ENCODE peak calls at places on chromosome 13, in six cellular contexts. H, G, E, L, Q and S are unnamed samples.

GRCh38 chr13:34700155-34700554 is 241.9 kb upstream of the NBEA start:
- DNase-seq in H (no peak), G (no peak), E (no peak), Q (no peak), L (no peak), S (no peak)

GRCh38 chr13:77986699-77987098 is 68.1 kb upstream of the EDNRB start:
- DNase-seq in L (no peak), G (no peak), E (no peak), H (no peak), Q (no peak), S (no peak)

GRCh38 chr13:81480634-81481033 is 1139.7 kb upstream of the SPRY2 start:
- DNase-seq in Q (no peak), H (no peak), E (no peak), L (no peak), G (no peak), S (no peak)

GRCh38 chr13:38954291-38954690 is 36.3 kb downstream of the STOML3 start:
- DNase-seq in H (no peak), Q (no peak), L (no peak), G (no peak), E (no peak), S (no peak)

GRCh38 chr13:80121038-80121437 is 219.9 kb downstream of the SPRY2 start:
- DNase-seq in E (no peak), G (no peak), Q (no peak), H (no peak), L (no peak), S (no peak)

GRCh38 chr13:101382086-101382485 is 34.2 kb downstream of the NALCN start:
- DNase-seq in E (no peak), G (no peak), H (no peak), L (no peak), Q (no peak), S (no peak)

GRCh38 chr13:65789815-65790214 is 1440.3 kb downstream of the PCDH9 start:
- DNase-seq in G (no peak), L (no peak), E (no peak), H (no peak), Q (no peak), S (no peak)

GRCh38 chr13:65292488-65292901 is 1937.6 kb downstream of the PCDH9 start:
- DNase-seq in G (peak; percentile 20), L (no peak), Q (no peak), E (no peak), H (no peak), S (peak; percentile 62)

DNA sequence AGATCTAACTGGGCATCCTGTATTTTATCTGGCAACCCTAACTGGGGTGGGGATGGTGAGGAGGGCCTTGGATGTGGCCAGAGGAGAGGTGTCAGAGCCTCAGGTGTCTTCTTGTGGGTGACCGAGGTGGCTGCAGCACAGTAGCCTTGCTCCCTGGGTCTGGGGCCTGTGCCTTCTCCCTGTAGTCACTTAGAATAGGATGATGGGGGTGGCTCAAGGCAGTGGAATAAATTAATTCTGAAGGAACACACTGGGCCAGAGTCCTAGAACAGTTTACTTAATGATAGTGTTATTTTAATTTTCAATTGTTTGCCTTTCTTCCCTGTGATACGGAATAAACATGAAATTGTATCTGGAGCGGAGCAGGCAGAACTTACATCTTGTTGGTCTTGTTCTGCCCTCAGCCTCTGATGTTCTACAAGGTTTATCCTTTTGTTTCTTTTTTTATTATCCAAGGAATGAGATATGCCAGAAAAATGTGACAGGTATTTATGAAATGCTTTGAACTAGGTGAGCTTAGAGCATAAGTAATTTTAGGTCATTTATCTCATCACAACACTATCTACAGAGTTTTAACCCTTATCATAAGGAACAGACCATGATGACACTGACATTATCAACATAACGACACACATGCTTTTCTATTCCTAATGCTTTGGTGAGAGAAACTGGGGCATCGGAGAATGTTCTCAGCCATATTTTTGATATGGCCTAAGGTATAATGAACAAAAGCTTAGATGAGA is 51.4 kb downstream of the LRCH1 start:
- DNase-seq in E (no peak), L (no peak), H (no peak), G (no peak), Q (no peak), S (no peak)
- H3K4me1 ChIP-seq in E (peaks cover 40% of the 10 kb centered on the region), L (peaks cover 67% of the 10 kb centered on the region), H (peaks cover 92% of the 10 kb centered on the region), G (peaks cover 54% of the 10 kb centered on the region), Q (peaks cover 22% of the 10 kb centered on the region), S (peaks cover 35% of the 10 kb centered on the region)

DNA sequence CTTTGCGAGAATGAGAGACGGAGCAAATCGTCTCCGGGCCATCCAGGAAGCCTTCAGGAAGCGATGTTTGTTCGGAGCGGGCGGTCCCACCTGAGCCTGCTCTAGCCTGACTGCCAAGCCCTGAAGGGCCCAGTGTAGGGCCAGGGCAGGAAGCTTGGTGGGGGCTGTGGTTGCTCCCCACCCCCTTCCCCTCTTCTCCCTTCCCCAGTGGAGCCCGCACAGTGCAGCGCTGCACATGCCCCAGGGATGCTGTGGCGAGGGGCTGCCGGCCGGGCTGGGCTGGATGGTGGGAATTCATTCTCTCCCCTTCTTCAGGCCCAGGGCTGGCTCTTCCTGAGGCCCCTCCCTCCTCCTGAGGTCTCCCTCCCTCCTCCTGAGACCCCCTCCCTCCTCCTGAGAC is 7.1 kb upstream of the GRTP1 start:
- DNase-seq in G (no peak), Q (no peak), E (no peak), H (no peak), L (no peak), S (no peak)
- H3K4me1 ChIP-seq in G (no peaks in the 10 kb centered on the region), Q (no peaks in the 10 kb centered on the region), E (no peaks in the 10 kb centered on the region), H (no peaks in the 10 kb centered on the region), L (no peaks in the 10 kb centered on the region), S (no peaks in the 10 kb centered on the region)

DNA sequence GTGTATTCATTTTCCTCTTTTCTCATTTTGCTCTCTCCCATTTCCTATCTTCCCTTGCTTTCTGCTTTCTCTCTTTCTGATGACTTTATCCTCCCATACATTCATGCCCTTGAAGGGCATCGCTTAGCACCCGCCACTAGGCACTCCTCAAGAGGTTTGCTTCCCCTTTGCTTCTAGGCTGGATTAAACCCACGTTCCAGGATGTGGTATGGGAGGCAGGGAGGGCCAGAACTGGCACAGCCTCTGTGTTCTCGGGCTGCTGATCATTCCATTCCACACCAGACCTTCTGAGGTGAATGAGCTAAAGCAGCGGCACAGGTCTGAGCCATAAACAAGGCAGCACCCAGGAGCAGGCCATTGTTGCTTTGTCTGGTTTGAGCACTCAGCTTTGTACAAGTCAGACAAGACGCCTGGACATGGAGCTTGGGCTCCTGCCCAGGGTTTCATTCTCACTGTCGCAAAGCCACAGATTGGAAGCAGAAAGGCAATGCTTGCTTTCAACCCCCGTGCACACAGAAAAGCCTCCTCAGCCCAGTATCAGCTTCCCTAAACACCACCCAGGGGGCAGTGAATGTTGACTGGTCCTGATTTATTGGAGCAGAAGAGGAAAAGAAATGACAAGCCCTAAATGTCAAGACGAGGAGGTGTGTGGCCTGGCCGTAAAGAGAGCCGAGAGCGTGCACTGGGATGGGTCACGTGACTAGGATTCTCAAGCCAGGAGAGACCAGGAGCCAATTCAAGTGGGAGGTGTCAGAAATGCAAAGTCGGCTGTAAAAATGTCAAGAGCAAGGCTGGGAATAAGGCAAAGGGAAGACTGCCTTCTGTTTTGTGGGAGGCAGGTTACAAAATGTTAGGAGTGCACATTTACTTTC is 218.0 kb upstream of the SERP2 start:
- DNase-seq in H (no peak), L (peak; percentile 73), Q (no peak), G (peak; percentile 36), E (no peak), S (no peak)
- H3K4me1 ChIP-seq in H (no peaks in the 10 kb centered on the region), L (peaks cover 10% of the 10 kb centered on the region), Q (no peaks in the 10 kb centered on the region), G (no peaks in the 10 kb centered on the region), E (no peaks in the 10 kb centered on the region), S (peaks cover 16% of the 10 kb centered on the region)

DNA sequence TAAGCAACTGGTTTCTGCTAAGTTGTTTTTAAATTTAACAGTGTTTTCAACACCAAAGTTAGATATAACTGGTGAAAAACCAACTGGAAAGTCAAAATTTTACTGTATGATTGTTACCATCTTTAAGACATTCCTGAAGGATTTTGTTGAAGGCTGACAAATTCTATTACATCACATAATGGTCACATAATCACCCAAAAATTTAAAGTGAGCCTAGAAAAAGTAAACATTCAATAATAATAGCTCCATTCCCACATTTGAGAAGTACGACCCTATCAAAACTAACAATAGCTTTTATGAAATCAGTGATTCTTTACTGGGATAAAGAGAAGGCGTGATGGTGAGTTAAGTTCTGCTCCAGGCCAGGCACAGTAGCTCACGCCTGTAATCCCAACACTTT is 51.6 kb downstream of the USP12 start:
- DNase-seq in H (no peak), L (no peak), Q (no peak), G (no peak), E (no peak), S (no peak)
- H3K4me1 ChIP-seq in H (peaks cover 17% of the 10 kb centered on the region), L (peaks cover 20% of the 10 kb centered on the region), Q (peaks cover 4% of the 10 kb centered on the region), G (no peaks in the 10 kb centered on the region), E (peaks cover 8% of the 10 kb centered on the region), S (peaks cover 4% of the 10 kb centered on the region)

GRCh38 chr13:98493035-98493401 is 83.9 kb downstream of the STK24 start:
- DNase-seq in G (no peak), H (no peak), L (no peak), Q (no peak), E (no peak), S (no peak)

GRCh38 chr13:98496239-98496668 is 80.7 kb downstream of the STK24 start:
- DNase-seq in Q (no peak), L (peak; percentile 45), H (no peak), E (no peak), G (no peak), S (no peak)

GRCh38 chr13:98496966-98497365 is 79.9 kb downstream of the STK24 start:
- DNase-seq in E (no peak), Q (no peak), G (no peak), H (peak; percentile 62), L (no peak), S (no peak)

GRCh38 chr13:98494769-98495168 is 82.1 kb downstream of the STK24 start:
- DNase-seq in L (no peak), E (no peak), H (no peak), G (no peak), Q (no peak), S (no peak)

GRCh38 chr13:98495627-98496238 is 81.2 kb downstream of the STK24 start:
- DNase-seq in H (no peak), G (no peak), Q (no peak), E (no peak), L (no peak), S (no peak)
- H3K4me1 ChIP-seq in H (peaks cover 41% of the 10 kb centered on the region), G (peaks cover 24% of the 10 kb centered on the region), Q (peaks cover 16% of the 10 kb centered on the region), E (no peaks in the 10 kb centered on the region), L (peaks cover 38% of the 10 kb centered on the region), S (no peaks in the 10 kb centered on the region)

GRCh38 chr13:97226013-97226412 is 3.9 kb downstream of the MBNL2 start:
- DNase-seq in H (no peak), Q (no peak), E (no peak), L (no peak), G (no peak), S (no peak)
- H3K4me1 ChIP-seq in H (peaks cover 46% of the 10 kb centered on the region), Q (peaks cover 55% of the 10 kb centered on the region), E (peaks cover 47% of the 10 kb centered on the region), L (peaks cover 45% of the 10 kb centered on the region), G (peaks cover 70% of the 10 kb centered on the region), S (peaks cover 37% of the 10 kb centered on the region)

GRCh38 chr13:44574466-44574855 is 1.7 kb downstream of the TSC22D1 start:
- DNase-seq in G (no peak), Q (no peak), H (no peak), L (no peak), E (no peak), S (no peak)
- H3K4me1 ChIP-seq in G (peaks cover 47% of the 10 kb centered on the region), Q (peaks cover 22% of the 10 kb centered on the region), H (peaks cover 36% of the 10 kb centered on the region), L (peaks cover 22% of the 10 kb centered on the region), E (peaks cover 43% of the 10 kb centered on the region), S (peaks cover 18% of the 10 kb centered on the region)

DNA sequence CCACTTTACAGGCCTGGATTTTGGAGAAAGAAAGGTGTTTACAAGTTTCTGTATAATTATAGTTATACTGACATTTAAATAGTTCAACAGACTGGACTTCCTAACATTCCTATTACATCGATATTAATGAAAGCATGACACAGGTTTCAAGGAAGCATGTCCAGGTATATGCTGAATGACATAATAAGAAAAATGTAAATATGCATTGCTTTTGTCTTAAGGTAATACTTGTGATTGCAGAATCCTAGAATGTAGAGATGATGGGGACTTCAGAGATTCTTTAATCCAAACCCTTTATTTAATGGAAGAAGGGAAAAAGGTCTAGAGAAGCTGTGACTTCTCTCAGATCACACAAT is 5.0 kb downstream of the STARD13 start:
- DNase-seq in G (no peak), H (no peak), Q (no peak), E (no peak), L (no peak), S (no peak)
- H3K4me1 ChIP-seq in G (peaks cover 60% of the 10 kb centered on the region), H (peaks cover 3% of the 10 kb centered on the region), Q (peaks cover 4% of the 10 kb centered on the region), E (peaks cover 9% of the 10 kb centered on the region), L (peaks cover 70% of the 10 kb centered on the region), S (peaks cover 59% of the 10 kb centered on the region)